ENCODE peak calls at places on chromosomes 3 and 15, in four cellular contexts. X is lower lobe of right lung, L is mucosa of descending colon, C is pancreas. T is an unnamed sample.

GRCh38 chr15:64761156-64761555 is 14.2 kb downstream of the RBPMS2 start:
- ATAC-seq in X (no peak), L (no peak), C (no peak), T (no peak)

GRCh38 chr3:66199089-66199473 is 21.7 kb upstream of the SLC25A26 start:
- ATAC-seq in X (no peak), L (no peak), C (no peak), T (no peak)

GRCh38 chr15:72604794-72605193 is 49.7 kb upstream of the GOLGA6B start:
- ATAC-seq in L (no peak), C (no peak), X (no peak), T (no peak)

GRCh38 chr15:34353627-34354026 is 10.5 kb downstream of the NUTM1 start:
- ATAC-seq in X (no peak), L (no peak), C (no peak), T (no peak)

GRCh38 chr3:187870360-187871203 is 125.3 kb upstream of the BCL6 start:
- ATAC-seq in C (no peak), L (no peak), X (no peak), T (no peak)

GRCh38 chr3:352599-352998 is 156.0 kb downstream of the CHL1 start:
- ATAC-seq in X (no peak), L (no peak), C (no peak), T (no peak)

GRCh38 chr3:35966629-35967464 is 327.5 kb downstream of the ARPP21 start:
- ATAC-seq in C (no peak), L (no peak), X (no peak), T (no peak)

GRCh38 chr3:45986303-45986982 is 9.2 kb downstream of the FYCO1 start:
- ATAC-seq in L (peak; percentile 90), X (peak; percentile 86), C (peak; percentile 90), T (peak; percentile 50)

GRCh38 chr3:128870327-128870726 is 9.1 kb upstream of the ACAD9 start:
- ATAC-seq in L (no peak), C (no peak), X (no peak), T (no peak)

GRCh38 chr15:92409006-92409405 is 15.3 kb downstream of the ST8SIA2 start:
- ATAC-seq in X (no peak), L (no peak), C (no peak), T (no peak)

GRCh38 chr3:34212671-34213070 is 414.2 kb downstream of the PDCD6IP start:
- ATAC-seq in X (peak; percentile 90), L (no peak), C (peak; percentile 77), T (peak; percentile 87)

GRCh38 chr15:82871577-82872484 is 62.4 kb downstream of the WHAMM start:
- ATAC-seq in L (no peak), C (peak; percentile 3), X (no peak), T (no peak)

GRCh38 chr3:172268896-172269295 is 179.4 kb downstream of the GHSR start:
- ATAC-seq in L (no peak), C (no peak), X (no peak), T (no peak)

GRCh38 chr3:32200991-32201758 is 37.3 kb upstream of the CMTM8 start:
- ATAC-seq in C (peak; percentile 42), L (no peak), X (peak; percentile 62), T (peak; percentile 72)

GRCh38 chr3:169072494-169072893 is 591.0 kb downstream of the MECOM start:
- ATAC-seq in C (no peak), X (no peak), L (no peak), T (no peak)

GRCh38 chr3:55488398-55489055 is 1.4 kb upstream of the WNT5A start:
- ATAC-seq in C (peak; percentile 40), L (peak; percentile 12), X (peak; percentile 40), T (peak; percentile 21)

GRCh38 chr3:192935441-192935840 is 17.8 kb upstream of the MB21D2 start:
- ATAC-seq in L (no peak), C (no peak), X (no peak), T (no peak)

GRCh38 chr3:141529256-141530132 is 42.7 kb downstream of the RASA2 start:
- ATAC-seq in L (no peak), X (no peak), C (no peak), T (no peak)

GRCh38 chr15:61050844-61051569 is 178.1 kb downstream of the RORA start:
- ATAC-seq in X (no peak), L (peak; percentile 11), C (no peak), T (no peak)

GRCh38 chr15:40282144-40282869 is 557 bp downstream of the ANKRD63 start:
- ATAC-seq in L (peak; percentile 71), X (peak; percentile 58), C (peak; percentile 74), T (peak; percentile 24)
- TF ChIP-seq CTCF in L (peak; percentile 29), X (peak; percentile 43), C (no peak), T (peak; percentile 9)

GRCh38 chr3:125591116-125591755 is 4.1 kb downstream of the OSBPL11 start:
- ATAC-seq in X (no peak), L (no peak), C (no peak), T (no peak)
- H3K4me3 ChIP-seq in X (peak overlapping the region; percentile 86), L (no peak overlapping the region), C (no peak overlapping the region), T (no peak overlapping the region)

GRCh38 chr3:118882353-118882947 is 152.2 kb downstream of the IGSF11 start:
- ATAC-seq in L (peak; percentile 62), C (peak; percentile 86), X (peak; percentile 71), T (no peak)
- TF ChIP-seq CTCF in L (peak; percentile 54), C (peak; percentile 71), X (peak; percentile 79), T (peak; percentile 67)

GRCh38 chr15:67396109-67396508 is 124.8 kb upstream of the C15orf61 start:
- ATAC-seq in C (peak; percentile 49), L (no peak), X (peak; percentile 29), T (no peak)

GRCh38 chr15:67397139-67397538 is 123.8 kb upstream of the C15orf61 start:
- ATAC-seq in X (no peak), L (no peak), C (no peak), T (no peak)

GRCh38 chr15:67400890-67401289 is 120.0 kb upstream of the C15orf61 start:
- ATAC-seq in X (no peak), C (no peak), L (no peak), T (no peak)

GRCh38 chr15:67403428-67403827 is 117.5 kb upstream of the C15orf61 start:
- ATAC-seq in C (no peak), X (no peak), L (no peak), T (no peak)

GRCh38 chr15:67399925-67400324 is 121.0 kb upstream of the C15orf61 start:
- ATAC-seq in C (peak; percentile 68), X (no peak), L (no peak), T (no peak)
- H3K4me3 ChIP-seq in C (no peak overlapping the region), X (no peak overlapping the region), L (no peak overlapping the region), T (no peak overlapping the region)

T was measured in gastroesophageal sphincter.